ENCODE peak calls at places on chromosomes 2 and 18, in six cellular contexts. P is left ventricle myocardium inferior, J is tibial artery, T is thoracic aorta, U is suprapubic skin, M is left lung. K is an unnamed sample.

GRCh38 chr2:215920244-215921100 is 92.9 kb downstream of the MREG start:
- DNase-seq in P (peak), J (peak), T (peak), U (peak), M (no peak), K (no peak)

GRCh38 chr2:198040820-198041219 is 236.4 kb downstream of the PLCL1 start:
- DNase-seq in P (no peak), J (no peak), T (no peak), U (no peak), M (no peak), K (no peak)

GRCh38 chr18:3012306-3012919 is 531 bp downstream of the LPIN2 start:
- DNase-seq in P (peak), J (peak), T (no peak), U (peak), M (no peak), K (peak)

GRCh38 chr2:159555651-159556392 is 60.5 kb downstream of the BAZ2B start:
- DNase-seq in P (no peak), J (no peak), T (no peak), U (no peak), M (no peak), K (no peak)

GRCh38 chr2:28751956-28752607 is 452 bp downstream of the PPP1CB start:
- DNase-seq in P (peak), J (no peak), T (no peak), U (no peak), M (no peak), K (no peak)

GRCh38 chr18:11859903-11860407 is 8.7 kb downstream of the CHMP1B start:
- DNase-seq in P (no peak), J (no peak), T (no peak), U (no peak), M (no peak), K (no peak)

GRCh38 chr2:148603562-148603920 is 41.0 kb upstream of the EPC2 start:
- DNase-seq in P (no peak), J (no peak), T (no peak), U (no peak), M (no peak), K (no peak)

GRCh38 chr18:33577688-33578370 is at the start of gene ASXL3:
- DNase-seq in P (peak), J (peak), T (peak), U (no peak), M (peak), K (peak)

GRCh38 chr2:23636412-23636811 is 251.4 kb downstream of the KLHL29 start:
- DNase-seq in P (peak), J (peak), T (no peak), U (no peak), M (peak), K (no peak)

GRCh38 chr2:17375262-17375661 is 143.0 kb downstream of the RAD51AP2 start:
- DNase-seq in P (no peak), J (no peak), T (no peak), U (no peak), M (peak), K (no peak)

GRCh38 chr2:70887208-70887549 is 48.5 kb upstream of the ATP6V1B1 start:
- DNase-seq in P (no peak), J (no peak), T (no peak), U (no peak), M (no peak), K (no peak)

GRCh38 chr2:33342705-33343104 is 133.7 kb upstream of the RASGRP3 start:
- DNase-seq in P (no peak), J (no peak), T (no peak), U (no peak), M (no peak), K (no peak)

GRCh38 chr2:191176801-191177438 is 26.1 kb upstream of the STAT4 start:
- DNase-seq in P (no peak), J (no peak), T (no peak), U (no peak), M (no peak), K (no peak)

GRCh38 chr2:216654528-216655052 is 21.4 kb downstream of the IGFBP2 start:
- DNase-seq in P (no peak), J (no peak), T (no peak), U (no peak), M (no peak), K (no peak)

GRCh38 chr2:207482630-207483029 is 47.1 kb upstream of the CREB1 start:
- DNase-seq in P (no peak), J (no peak), T (no peak), U (no peak), M (no peak), K (no peak)

GRCh38 chr18:78514910-78515670 is 464.5 kb upstream of the SALL3 start:
- DNase-seq in P (no peak), J (no peak), T (no peak), U (no peak), M (no peak), K (no peak)

GRCh38 chr2:38742797-38743559 is 8.2 kb downstream of the SRSF7 start:
- DNase-seq in P (no peak), J (no peak), T (no peak), U (no peak), M (no peak), K (no peak)

GRCh38 chr2:120783371-120783791 is 47.7 kb downstream of the GLI2 start:
- DNase-seq in P (no peak), J (no peak), T (no peak), U (no peak), M (no peak), K (no peak)

GRCh38 chr2:138104071-138104470 is 139.8 kb downstream of the HNMT start:
- DNase-seq in P (no peak), J (no peak), T (no peak), U (no peak), M (no peak), K (no peak)

GRCh38 chr2:43841949-43842865 is 3.4 kb downstream of the ABCG8 start:
- DNase-seq in P (no peak), J (no peak), T (no peak), U (no peak), M (no peak), K (peak)

GRCh38 chr2:152587187-152587947 is 129.9 kb downstream of the PRPF40A start:
- DNase-seq in P (no peak), J (no peak), T (no peak), U (no peak), M (no peak), K (no peak)

GRCh38 chr2:209696836-209697711 is 74.6 kb upstream of the UNC80 start:
- DNase-seq in P (no peak), J (no peak), T (no peak), U (no peak), M (no peak), K (no peak)

GRCh38 chr2:178865121-178865520 is 57.9 kb upstream of the TTN start:
- DNase-seq in P (peak), J (no peak), T (peak), U (no peak), M (no peak), K (no peak)

GRCh38 chr2:223797811-223798721 is 39.3 kb downstream of the AP1S3 start:
- DNase-seq in P (no peak), J (no peak), T (no peak), U (no peak), M (no peak), K (no peak)

GRCh38 chr2:173441222-173441621 is 86.5 kb downstream of the CDCA7 start:
- DNase-seq in P (no peak), J (no peak), T (no peak), U (no peak), M (no peak), K (no peak)

GRCh38 chr2:73107211-73107926 is 5.4 kb downstream of the RAB11FIP5 start:
- DNase-seq in P (peak), J (peak), T (no peak), U (no peak), M (no peak), K (peak)

GRCh38 chr2:101265893-101266499 is 13.3 kb downstream of the CNOT11 start:
- DNase-seq in P (peak), J (no peak), T (no peak), U (no peak), M (no peak), K (no peak)

GRCh38 chr2:170214309-170214902 is 36.5 kb downstream of the MYO3B start:
- DNase-seq in P (no peak), J (no peak), T (no peak), U (no peak), M (no peak), K (no peak)

GRCh38 chr2:85737481-85737880 is 16.3 kb upstream of the ATOH8 start:
- DNase-seq in P (peak), J (peak), T (peak), U (peak), M (no peak), K (peak)

GRCh38 chr18:43665239-43665788 is 388.0 kb upstream of the SYT4 start:
- DNase-seq in P (no peak), J (no peak), T (no peak), U (no peak), M (no peak), K (no peak)

GRCh38 chr18:43662657-43663056 is 385.4 kb upstream of the SYT4 start:
- DNase-seq in P (no peak), J (no peak), T (no peak), U (no peak), M (no peak), K (no peak)

GRCh38 chr18:43663159-43663558 is 385.9 kb upstream of the SYT4 start:
- DNase-seq in P (no peak), J (no peak), T (no peak), U (no peak), M (no peak), K (no peak)

GRCh38 chr18:43664487-43665008 is 387.3 kb upstream of the SYT4 start:
- DNase-seq in P (no peak), J (no peak), T (no peak), U (no peak), M (no peak), K (no peak)

DNA sequence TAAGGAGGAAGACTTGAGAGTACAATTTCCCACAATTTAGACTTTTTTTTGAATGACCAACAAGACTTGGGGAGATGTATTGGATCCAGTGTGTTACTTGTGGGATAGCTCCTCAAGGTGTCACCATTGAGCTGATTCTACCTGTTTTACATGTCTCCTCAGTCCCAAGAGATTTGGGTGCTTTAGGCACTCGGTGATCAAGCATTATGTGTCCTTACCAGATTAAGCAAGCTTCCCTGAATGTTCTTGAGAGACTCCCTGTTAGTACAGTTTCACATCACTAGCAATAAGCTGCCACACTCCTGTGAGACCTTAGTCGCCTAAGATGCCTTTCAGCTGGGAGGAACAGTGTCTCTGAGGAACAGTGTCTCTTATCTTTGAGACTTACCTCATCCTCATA is 384.3 kb upstream of the SYT4 start:
- DNase-seq in P (no peak), J (no peak), T (no peak), U (no peak), M (no peak), K (no peak)
- TF ChIP-seq CTCF in P (peak), J (no peak), T (no peak), U (no peak), M (peak), K (peak)

GRCh38 chr2:99857867-99858444 is 284.4 kb downstream of the AFF3 start:
- DNase-seq in P (no peak), J (no peak), T (no peak), U (no peak), M (no peak), K (no peak)
- H3K27ac ChIP-seq in P (no peak), J (no peak), T (no peak), U (no peak), M (no peak), K (no peak)

GRCh38 chr2:35873921-35874320 is 481.7 kb upstream of the CRIM1 start:
- DNase-seq in P (no peak), J (no peak), T (no peak), U (no peak), M (no peak), K (no peak)
- TF ChIP-seq CTCF in P (no peak), J (no peak), T (no peak), U (no peak), M (no peak), K (no peak)

GRCh38 chr2:30255026-30255425 is 23.7 kb downstream of the LBH start:
- DNase-seq in P (no peak), J (no peak), T (no peak), U (no peak), M (no peak), K (no peak)

GRCh38 chr2:30252723-30253688 is 21.7 kb downstream of the LBH start:
- DNase-seq in P (peak), J (peak), T (peak), U (peak), M (no peak), K (no peak)

GRCh38 chr2:30254692-30255015 is 23.3 kb downstream of the LBH start:
- DNase-seq in P (no peak), J (no peak), T (no peak), U (no peak), M (no peak), K (no peak)

GRCh38 chr2:30255466-30256408 is 24.4 kb downstream of the LBH start:
- DNase-seq in P (no peak), J (no peak), T (no peak), U (no peak), M (no peak), K (no peak)

DNA sequence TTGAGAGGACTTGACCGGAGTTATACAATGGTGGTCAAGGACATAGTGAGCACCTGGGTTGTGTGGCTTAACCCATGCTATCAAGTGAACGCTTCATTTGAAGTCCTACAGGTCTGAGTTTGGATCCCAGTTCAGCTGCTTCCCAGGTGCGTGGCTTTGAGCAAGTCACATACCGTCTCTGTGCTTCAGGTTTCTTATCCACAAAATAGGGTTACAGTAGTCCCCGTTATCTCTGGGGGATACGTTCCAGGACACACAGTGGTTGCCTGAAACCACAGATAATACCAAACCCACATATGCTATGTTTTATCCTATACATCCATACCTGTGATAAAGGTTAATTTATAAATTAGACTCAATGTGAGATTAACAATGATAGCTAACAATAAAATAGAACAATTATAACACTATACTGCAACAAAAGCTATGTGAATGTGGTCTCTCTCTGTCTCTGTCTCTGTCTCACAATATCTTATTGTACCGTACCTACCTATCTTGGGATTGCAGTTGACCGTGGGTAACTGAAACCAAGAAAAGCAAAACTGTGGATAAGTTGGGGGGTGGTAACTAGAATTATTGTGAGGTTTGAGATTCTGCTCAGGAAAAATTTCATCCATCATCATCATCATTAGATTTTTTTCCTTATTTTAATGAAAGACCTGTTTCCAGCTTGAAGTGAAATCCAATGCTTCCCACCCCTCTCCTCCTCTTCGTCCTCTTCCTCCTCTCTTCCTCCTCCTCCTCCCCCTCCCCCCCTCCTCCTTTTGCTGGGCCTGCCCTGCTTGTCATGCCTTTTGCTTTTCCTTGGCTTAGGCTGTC is 22.7 kb downstream of the LBH start:
- DNase-seq in P (no peak), J (no peak), T (no peak), U (no peak), M (no peak), K (no peak)
- H3K27ac ChIP-seq in P (peak), J (peak), T (peak), U (no peak), M (peak), K (peak)

GRCh38 chr18:76459687-76460350 is 35.2 kb downstream of the ZNF516 start:
- DNase-seq in P (no peak), J (no peak), T (peak), U (peak), M (no peak), K (no peak)
- TF ChIP-seq CTCF in P (no peak), J (no peak), T (no peak), U (no peak), M (no peak), K (no peak)

GRCh38 chr2:174773191-174773590 is 8.9 kb upstream of the CHRNA1 start:
- DNase-seq in P (no peak), J (no peak), T (no peak), U (no peak), M (no peak), K (no peak)

GRCh38 chr2:174772492-174772801 is 8.2 kb upstream of the CHRNA1 start:
- DNase-seq in P (no peak), J (no peak), T (no peak), U (no peak), M (no peak), K (no peak)

GRCh38 chr2:174774828-174775227 is 10.6 kb upstream of the CHRNA1 start:
- DNase-seq in P (no peak), J (no peak), T (no peak), U (no peak), M (no peak), K (no peak)

GRCh38 chr2:174771136-174771535 is 6.9 kb upstream of the CHRNA1 start:
- DNase-seq in P (no peak), J (no peak), T (no peak), U (no peak), M (no peak), K (no peak)

GRCh38 chr2:174771631-174772491 is 7.6 kb upstream of the CHRNA1 start:
- DNase-seq in P (peak), J (peak), T (peak), U (peak), M (no peak), K (peak)
- H3K27ac ChIP-seq in P (no peak), J (peak), T (no peak), U (no peak), M (peak), K (no peak)

GRCh38 chr2:46913471-46914381 is 1.9 kb downstream of the MCFD2 start:
- DNase-seq in P (no peak), J (no peak), T (no peak), U (no peak), M (no peak), K (peak)
- TF ChIP-seq CTCF in P (no peak), J (no peak), T (no peak), U (no peak), M (no peak), K (no peak)

GRCh38 chr2:3580449-3580848 is 5.4 kb downstream of the RPS7 start:
- DNase-seq in P (no peak), J (no peak), T (no peak), U (no peak), M (no peak), K (no peak)

GRCh38 chr2:3581367-3582262 is 6.6 kb downstream of the RPS7 start:
- DNase-seq in P (no peak), J (no peak), T (no peak), U (no peak), M (no peak), K (no peak)

GRCh38 chr2:3575534-3576324 is 669 bp downstream of the RPS7 start:
- DNase-seq in P (no peak), J (no peak), T (no peak), U (no peak), M (peak), K (no peak)

GRCh38 chr2:3574155-3574554 is 905 bp upstream of the RPS7 start:
- DNase-seq in P (no peak), J (no peak), T (no peak), U (no peak), M (no peak), K (no peak)

GRCh38 chr2:3578987-3579386 is 3.9 kb downstream of the RPS7 start:
- DNase-seq in P (no peak), J (no peak), T (no peak), U (no peak), M (no peak), K (no peak)
- H3K27ac ChIP-seq in P (no peak), J (no peak), T (no peak), U (no peak), M (no peak), K (no peak)